ENCODE peak calls at places on chromosomes 13 and 19, in eight cellular contexts. T, I, D, R, E, A, Z and F are unnamed samples.

GRCh38 chr13:44359983-44360375 is 13.6 kb upstream of the SERP2 start:
- DNase-seq in T (no peak), R (no peak), Z (no peak), I (no peak), E (no peak), D (no peak), A (no peak), F (no peak)

GRCh38 chr19:18060472-18060871 is 26.3 kb downstream of the IL12RB1 start:
- DNase-seq in I (no peak), E (no peak), R (no peak), Z (no peak), D (no peak), T (no peak), A (no peak), F (no peak)

GRCh38 chr19:4970558-4971423 is 1.9 kb downstream of the KDM4B start:
- DNase-seq in A (no peak), I (no peak), Z (no peak), D (no peak), R (no peak), E (no peak), T (no peak), F (no peak)

GRCh38 chr13:111537115-111537728 is 216.8 kb downstream of the TEX29 start:
- DNase-seq in D (no peak), I (no peak), Z (no peak), T (no peak), R (peak; percentile 17), E (no peak), A (no peak), F (no peak)

GRCh38 chr19:28313633-28314032 is 899.3 kb downstream of the UQCRFS1 start:
- DNase-seq in R (no peak), T (no peak), E (no peak), I (peak; percentile 21), A (no peak), Z (peak; percentile 59), D (no peak), F (no peak)

GRCh38 chr19:1177322-1178114 is 3.5 kb upstream of the SBNO2 start:
- DNase-seq in A (no peak), I (no peak), Z (no peak), R (no peak), T (peak; percentile 74), D (no peak), E (no peak), F (no peak)

GRCh38 chr13:30142502-30143211 is 164.7 kb downstream of the KATNAL1 start:
- DNase-seq in A (no peak), R (no peak), E (no peak), I (peak; percentile 64), D (no peak), T (peak; percentile 51), Z (no peak), F (no peak)

GRCh38 chr13:113448545-113448884 is 4.8 kb downstream of the ADPRHL1 start:
- DNase-seq in T (no peak), D (no peak), Z (no peak), R (no peak), I (peak; percentile 45), A (no peak), E (no peak), F (no peak)

GRCh38 chr19:17394891-17395415 is 957 bp upstream of the CCDC194 start:
- DNase-seq in R (no peak), I (peak; percentile 71), A (peak; percentile 40), D (no peak), T (no peak), Z (no peak), E (no peak), F (no peak)

GRCh38 chr19:6930190-6930589 is 42.8 kb downstream of the ADGRE1 start:
- DNase-seq in R (no peak), E (no peak), T (no peak), Z (no peak), D (no peak), I (no peak), A (no peak), F (no peak)

GRCh38 chr19:56625708-56626107 is 17.3 kb upstream of the SMIM17 start:
- DNase-seq in I (no peak), E (no peak), D (no peak), R (no peak), Z (no peak), T (no peak), A (no peak), F (no peak)

GRCh38 chr19:1465191-1466016 is 13.6 kb downstream of the C19orf25 start:
- DNase-seq in R (no peak), Z (peak; percentile 39), E (no peak), A (no peak), D (no peak), T (no peak), I (peak; percentile 35), F (no peak)

GRCh38 chr13:47463726-47464125 is 537.3 kb downstream of the SUCLA2 start:
- DNase-seq in R (no peak), A (no peak), E (no peak), T (no peak), D (no peak), I (no peak), Z (no peak), F (no peak)

GRCh38 chr19:7507884-7508283 is 8.0 kb upstream of the ZNF358 start:
- DNase-seq in R (no peak), I (peak; percentile 83), E (no peak), D (no peak), T (peak; percentile 95), Z (no peak), A (peak; percentile 26), F (peak; percentile 87)

GRCh38 chr19:42246143-42246868 is 3.9 kb upstream of the GSK3A start:
- DNase-seq in I (peak; percentile 81), A (peak; percentile 50), D (no peak), R (no peak), T (peak; percentile 58), Z (peak; percentile 77), E (no peak), F (peak; percentile 58)

GRCh38 chr13:74794147-74794546 is 659.9 kb upstream of the KLF12 start:
- DNase-seq in I (no peak), A (no peak), T (no peak), Z (no peak), D (no peak), R (no peak), E (no peak), F (no peak)

GRCh38 chr19:49613374-49613773 is 22.4 kb downstream of the PRR12 start:
- DNase-seq in I (no peak), D (no peak), E (no peak), Z (no peak), A (no peak), T (peak; percentile 27), R (no peak), F (no peak)

GRCh38 chr13:37069597-37070103 is 10.2 kb upstream of the SUPT20H start:
- DNase-seq in A (no peak), R (no peak), Z (no peak), T (no peak), D (no peak), E (no peak), I (no peak), F (no peak)

GRCh38 chr13:90801621-90802020 is 545.9 kb upstream of the MIR17HG start:
- DNase-seq in D (no peak), E (no peak), A (no peak), T (no peak), Z (no peak), R (no peak), I (no peak), F (no peak)

GRCh38 chr13:42707003-42707402 is 74.4 kb upstream of the FAM216B start:
- DNase-seq in Z (no peak), I (no peak), D (no peak), E (no peak), A (no peak), T (no peak), R (no peak), F (no peak)

GRCh38 chr13:27955192-27955591 is 13.9 kb downstream of the CDX2 start:
- DNase-seq in Z (no peak), R (no peak), D (no peak), A (no peak), T (no peak), I (no peak), E (no peak), F (no peak)

GRCh38 chr13:79987323-79987722 is 353.6 kb downstream of the SPRY2 start:
- DNase-seq in Z (no peak), E (no peak), A (no peak), D (no peak), T (no peak), R (no peak), I (no peak), F (no peak)

GRCh38 chr19:590396-590745 is 690 bp downstream of the HCN2 start:
- DNase-seq in A (no peak), D (no peak), T (no peak), E (no peak), Z (no peak), I (no peak), R (peak; percentile 37), F (no peak)

GRCh38 chr13:71359641-71360040 is 507.4 kb downstream of the DACH1 start:
- DNase-seq in E (no peak), Z (no peak), A (no peak), I (no peak), R (no peak), D (no peak), T (no peak), F (no peak)

GRCh38 chr19:23777216-23777615 is 18.5 kb upstream of the ZNF681 start:
- DNase-seq in R (no peak), T (no peak), E (no peak), Z (no peak), I (no peak), D (no peak), A (no peak), F (no peak)

GRCh38 chr19:6501740-6502648 is at the start of gene TUBB4A:
- DNase-seq in R (no peak), E (peak; percentile 13), D (no peak), Z (no peak), A (no peak), I (peak; percentile 40), T (peak; percentile 59), F (no peak)

GRCh38 chr19:54257116-54257480 is at the start of gene LILRB5:
- DNase-seq in D (no peak), T (no peak), Z (no peak), R (no peak), A (no peak), I (no peak), E (no peak), F (no peak)

GRCh38 chr13:110853235-110853721 is 61.6 kb downstream of the ANKRD10 start:
- DNase-seq in Z (no peak), A (no peak), R (no peak), E (no peak), T (no peak), D (no peak), I (no peak), F (no peak)

GRCh38 chr19:47520839-47521238 is 6.0 kb upstream of the NAPA start:
- DNase-seq in Z (no peak), E (no peak), D (no peak), A (no peak), T (no peak), I (no peak), R (no peak), F (no peak)

GRCh38 chr19:16094360-16095070 is 17.2 kb upstream of the RAB8A start:
- DNase-seq in D (no peak), A (no peak), I (no peak), Z (no peak), T (no peak), R (peak; percentile 32), E (no peak), F (no peak)

GRCh38 chr13:43195551-43195950 is 172.2 kb downstream of the DNAJC15 start:
- DNase-seq in E (no peak), T (no peak), Z (no peak), I (no peak), D (no peak), A (no peak), R (no peak), F (no peak)

GRCh38 chr13:102555914-102556553 is 40.8 kb upstream of the TPP2 start:
- DNase-seq in E (no peak), A (no peak), R (no peak), I (no peak), D (peak; percentile 53), Z (no peak), T (peak; percentile 11), F (no peak)

GRCh38 chr13:80132741-80133601 is 208.0 kb downstream of the SPRY2 start:
- DNase-seq in E (no peak), R (no peak), T (peak; percentile 13), D (no peak), Z (peak; percentile 69), A (peak; percentile 13), I (peak; percentile 36), F (peak; percentile 72)